ENCODE peak calls at places on chromosomes 5 and 9, in ten cellular contexts. One of them, this sample, is unnamed.

GRCh38 chr5:147461915-147462314 is 48.0 kb downstream of the DPYSL3 start:
- DNase-seq in A673: no peak
- DNase-seq in fibroblast of pulmonary artery: no peak
- DNase-seq in CD8-positive, alpha-beta T cell: no peak
- DNase-seq in foreskin fibroblast: peak; percentile 43
- DNase-seq in AG04450: no peak
- DNase-seq in bronchial epithelial cell: no peak
- DNase-seq in kidney: no peak
- DNase-seq in K562: no peak
- DNase-seq in coronary artery: no peak
- DNase-seq in this sample: no peak

GRCh38 chr9:80191108-80191507 is 619.3 kb downstream of the TLE4 start:
- DNase-seq in A673: no peak
- DNase-seq in fibroblast of pulmonary artery: no peak
- DNase-seq in CD8-positive, alpha-beta T cell: no peak
- DNase-seq in foreskin fibroblast: peak; percentile 9
- DNase-seq in AG04450: peak; percentile 13
- DNase-seq in bronchial epithelial cell: no peak
- DNase-seq in kidney: no peak
- DNase-seq in K562: no peak
- DNase-seq in coronary artery: no peak
- DNase-seq in this sample: no peak

GRCh38 chr9:127920794-127921193 is 4.0 kb upstream of the ST6GALNAC4 start:
- DNase-seq in A673: no peak
- DNase-seq in fibroblast of pulmonary artery: no peak
- DNase-seq in CD8-positive, alpha-beta T cell: no peak
- DNase-seq in foreskin fibroblast: no peak
- DNase-seq in AG04450: no peak
- DNase-seq in bronchial epithelial cell: no peak
- DNase-seq in kidney: no peak
- DNase-seq in K562: no peak
- DNase-seq in coronary artery: no peak
- DNase-seq in this sample: no peak

GRCh38 chr9:108083160-108083559 is 593.6 kb upstream of the KLF4 start:
- DNase-seq in A673: no peak
- DNase-seq in fibroblast of pulmonary artery: no peak
- DNase-seq in CD8-positive, alpha-beta T cell: no peak
- DNase-seq in foreskin fibroblast: no peak
- DNase-seq in AG04450: no peak
- DNase-seq in bronchial epithelial cell: no peak
- DNase-seq in kidney: no peak
- DNase-seq in K562: no peak
- DNase-seq in coronary artery: no peak
- DNase-seq in this sample: no peak

GRCh38 chr9:40909821-40910220 is 218.7 kb downstream of the FOXD4L6 start:
- DNase-seq in A673: no peak
- DNase-seq in fibroblast of pulmonary artery: no peak
- DNase-seq in CD8-positive, alpha-beta T cell: no peak
- DNase-seq in foreskin fibroblast: no peak
- DNase-seq in AG04450: no peak
- DNase-seq in bronchial epithelial cell: no peak
- DNase-seq in kidney: no peak
- DNase-seq in K562: no peak
- DNase-seq in coronary artery: no peak
- DNase-seq in this sample: no peak

GRCh38 chr5:159182691-159183090 is 26.7 kb downstream of the RNF145 start:
- DNase-seq in A673: no peak
- DNase-seq in fibroblast of pulmonary artery: peak; percentile 89
- DNase-seq in CD8-positive, alpha-beta T cell: no peak
- DNase-seq in foreskin fibroblast: no peak
- DNase-seq in AG04450: peak; percentile 29
- DNase-seq in bronchial epithelial cell: peak; percentile 36
- DNase-seq in kidney: no peak
- DNase-seq in K562: no peak
- DNase-seq in coronary artery: no peak
- DNase-seq in this sample: no peak

GRCh38 chr9:86892576-86892975 is 54.7 kb downstream of the GAS1 start:
- DNase-seq in A673: no peak
- DNase-seq in fibroblast of pulmonary artery: peak; percentile 37
- DNase-seq in CD8-positive, alpha-beta T cell: no peak
- DNase-seq in foreskin fibroblast: no peak
- DNase-seq in AG04450: no peak
- DNase-seq in bronchial epithelial cell: peak; percentile 73
- DNase-seq in kidney: no peak
- DNase-seq in K562: no peak
- DNase-seq in coronary artery: no peak
- DNase-seq in this sample: no peak

GRCh38 chr9:7246917-7247538 is 489.3 kb downstream of the KDM4C start:
- DNase-seq in A673: peak; percentile 4
- DNase-seq in fibroblast of pulmonary artery: no peak
- DNase-seq in CD8-positive, alpha-beta T cell: no peak
- DNase-seq in foreskin fibroblast: no peak
- DNase-seq in AG04450: no peak
- DNase-seq in bronchial epithelial cell: peak; percentile 77
- DNase-seq in kidney: no peak
- DNase-seq in K562: no peak
- DNase-seq in coronary artery: no peak
- DNase-seq in this sample: no peak

GRCh38 chr9:124220551-124221451 is 36.9 kb upstream of the NEK6 start:
- DNase-seq in A673: peak; percentile 21
- DNase-seq in fibroblast of pulmonary artery: peak; percentile 73
- DNase-seq in CD8-positive, alpha-beta T cell: no peak
- DNase-seq in foreskin fibroblast: peak; percentile 61
- DNase-seq in AG04450: no peak
- DNase-seq in bronchial epithelial cell: peak; percentile 80
- DNase-seq in kidney: peak; percentile 46
- DNase-seq in K562: no peak
- DNase-seq in coronary artery: no peak
- DNase-seq in this sample: no peak

GRCh38 chr9:36928670-36929349 is 105.3 kb downstream of the PAX5 start:
- DNase-seq in A673: peak; percentile 93
- DNase-seq in fibroblast of pulmonary artery: peak; percentile 74
- DNase-seq in CD8-positive, alpha-beta T cell: no peak
- DNase-seq in foreskin fibroblast: peak; percentile 42
- DNase-seq in AG04450: no peak
- DNase-seq in bronchial epithelial cell: peak; percentile 78
- DNase-seq in kidney: no peak
- DNase-seq in K562: no peak
- DNase-seq in coronary artery: no peak
- DNase-seq in this sample: no peak

GRCh38 chr5:38207343-38207742 is 51.0 kb upstream of the EGFLAM start:
- DNase-seq in A673: peak; percentile 32
- DNase-seq in fibroblast of pulmonary artery: no peak
- DNase-seq in CD8-positive, alpha-beta T cell: no peak
- DNase-seq in foreskin fibroblast: no peak
- DNase-seq in AG04450: no peak
- DNase-seq in bronchial epithelial cell: peak; percentile 12
- DNase-seq in kidney: no peak
- DNase-seq in K562: no peak
- DNase-seq in coronary artery: no peak
- DNase-seq in this sample: no peak

GRCh38 chr9:72041775-72042194 is 18.6 kb downstream of the C9orf57 start:
- DNase-seq in A673: peak; percentile 53
- DNase-seq in fibroblast of pulmonary artery: peak; percentile 83
- DNase-seq in CD8-positive, alpha-beta T cell: no peak
- DNase-seq in foreskin fibroblast: peak; percentile 94
- DNase-seq in AG04450: peak; percentile 33
- DNase-seq in bronchial epithelial cell: peak; percentile 95
- DNase-seq in kidney: peak; percentile 90
- DNase-seq in K562: no peak
- DNase-seq in coronary artery: no peak
- DNase-seq in this sample: no peak

GRCh38 chr9:118236625-118237024 is 532.4 kb downstream of the TLR4 start:
- DNase-seq in A673: no peak
- DNase-seq in fibroblast of pulmonary artery: no peak
- DNase-seq in CD8-positive, alpha-beta T cell: no peak
- DNase-seq in foreskin fibroblast: no peak
- DNase-seq in AG04450: no peak
- DNase-seq in bronchial epithelial cell: no peak
- DNase-seq in kidney: no peak
- DNase-seq in K562: peak; percentile 8
- DNase-seq in coronary artery: no peak
- DNase-seq in this sample: no peak

GRCh38 chr5:32712463-32713395 is 1.6 kb downstream of the NPR3 start:
- DNase-seq in A673: peak; percentile 19
- DNase-seq in fibroblast of pulmonary artery: no peak
- DNase-seq in CD8-positive, alpha-beta T cell: no peak
- DNase-seq in foreskin fibroblast: peak; percentile 30
- DNase-seq in AG04450: no peak
- DNase-seq in bronchial epithelial cell: no peak
- DNase-seq in kidney: peak; percentile 65
- DNase-seq in K562: no peak
- DNase-seq in coronary artery: no peak
- DNase-seq in this sample: no peak

GRCh38 chr5:62506659-62507460 is 71.8 kb upstream of the LRRC70 start:
- DNase-seq in A673: peak; percentile 88
- DNase-seq in fibroblast of pulmonary artery: no peak
- DNase-seq in CD8-positive, alpha-beta T cell: no peak
- DNase-seq in foreskin fibroblast: peak; percentile 3
- DNase-seq in AG04450: no peak
- DNase-seq in bronchial epithelial cell: peak; percentile 5
- DNase-seq in kidney: no peak
- DNase-seq in K562: no peak
- DNase-seq in coronary artery: no peak
- DNase-seq in this sample: no peak

GRCh38 chr9:104068546-104068945 is 25.6 kb upstream of the SMC2 start:
- DNase-seq in A673: no peak
- DNase-seq in fibroblast of pulmonary artery: peak; percentile 56
- DNase-seq in CD8-positive, alpha-beta T cell: no peak
- DNase-seq in foreskin fibroblast: no peak
- DNase-seq in AG04450: no peak
- DNase-seq in bronchial epithelial cell: peak; percentile 59
- DNase-seq in kidney: no peak
- DNase-seq in K562: no peak
- DNase-seq in coronary artery: no peak
- DNase-seq in this sample: no peak

GRCh38 chr9:85433046-85433445 is 308.7 kb downstream of the AGTPBP1 start:
- DNase-seq in A673: no peak
- DNase-seq in fibroblast of pulmonary artery: no peak
- DNase-seq in CD8-positive, alpha-beta T cell: no peak
- DNase-seq in foreskin fibroblast: no peak
- DNase-seq in AG04450: no peak
- DNase-seq in bronchial epithelial cell: no peak
- DNase-seq in kidney: no peak
- DNase-seq in K562: no peak
- DNase-seq in coronary artery: no peak
- DNase-seq in this sample: no peak

GRCh38 chr9:83920469-83920941 is 727 bp downstream of the KIF27 start:
- DNase-seq in A673: no peak
- DNase-seq in fibroblast of pulmonary artery: peak; percentile 50
- DNase-seq in CD8-positive, alpha-beta T cell: peak; percentile 72
- DNase-seq in foreskin fibroblast: no peak
- DNase-seq in AG04450: no peak
- DNase-seq in bronchial epithelial cell: peak; percentile 68
- DNase-seq in kidney: peak; percentile 72
- DNase-seq in K562: peak; percentile 27
- DNase-seq in coronary artery: no peak
- DNase-seq in this sample: no peak
- TF ChIP-seq CTCF in A673: peak; percentile 52
- TF ChIP-seq CTCF in fibroblast of pulmonary artery: peak; percentile 52
- TF ChIP-seq CTCF in CD8-positive, alpha-beta T cell: no peak
- TF ChIP-seq CTCF in foreskin fibroblast: peak; percentile 39
- TF ChIP-seq CTCF in AG04450: peak; percentile 44
- TF ChIP-seq CTCF in bronchial epithelial cell: peak; percentile 56
- TF ChIP-seq CTCF in kidney: peak; percentile 16
- TF ChIP-seq CTCF in K562: peak; percentile 55
- TF ChIP-seq CTCF in coronary artery: no peak
- TF ChIP-seq CTCF in this sample: peak; percentile 41

GRCh38 chr5:35651002-35651756 is 33.5 kb downstream of the SPEF2 start:
- DNase-seq in A673: peak; percentile 64
- DNase-seq in fibroblast of pulmonary artery: peak; percentile 38
- DNase-seq in CD8-positive, alpha-beta T cell: peak; percentile 58
- DNase-seq in foreskin fibroblast: peak; percentile 39
- DNase-seq in AG04450: peak; percentile 21
- DNase-seq in bronchial epithelial cell: peak; percentile 53
- DNase-seq in kidney: no peak
- DNase-seq in K562: no peak
- DNase-seq in coronary artery: no peak
- DNase-seq in this sample: no peak
- H3K4me3 ChIP-seq in A673: no peak overlapping the region
- H3K4me3 ChIP-seq in fibroblast of pulmonary artery: no peak overlapping the region
- H3K4me3 ChIP-seq in CD8-positive, alpha-beta T cell: no peak overlapping the region
- H3K4me3 ChIP-seq in foreskin fibroblast: no peak overlapping the region
- H3K4me3 ChIP-seq in AG04450: no peak overlapping the region
- H3K4me3 ChIP-seq in bronchial epithelial cell: no peak overlapping the region
- H3K4me3 ChIP-seq in kidney: no peak overlapping the region
- H3K4me3 ChIP-seq in K562: no peak overlapping the region
- H3K4me3 ChIP-seq in coronary artery: no peak overlapping the region
- H3K4me3 ChIP-seq in this sample: no peak overlapping the region

GRCh38 chr9:109248133-109248581 is 72.7 kb downstream of the EPB41L4B start:
- DNase-seq in A673: no peak
- DNase-seq in fibroblast of pulmonary artery: peak; percentile 15
- DNase-seq in CD8-positive, alpha-beta T cell: no peak
- DNase-seq in foreskin fibroblast: no peak
- DNase-seq in AG04450: no peak
- DNase-seq in bronchial epithelial cell: no peak
- DNase-seq in kidney: no peak
- DNase-seq in K562: no peak
- DNase-seq in coronary artery: no peak
- DNase-seq in this sample: no peak
- TF ChIP-seq CTCF in A673: no peak
- TF ChIP-seq CTCF in fibroblast of pulmonary artery: no peak
- TF ChIP-seq CTCF in CD8-positive, alpha-beta T cell: no peak
- TF ChIP-seq CTCF in foreskin fibroblast: no peak
- TF ChIP-seq CTCF in AG04450: no peak
- TF ChIP-seq CTCF in bronchial epithelial cell: no peak
- TF ChIP-seq CTCF in kidney: no peak
- TF ChIP-seq CTCF in K562: peak; percentile 14
- TF ChIP-seq CTCF in coronary artery: no peak
- TF ChIP-seq CTCF in this sample: peak; percentile 28

DNA sequence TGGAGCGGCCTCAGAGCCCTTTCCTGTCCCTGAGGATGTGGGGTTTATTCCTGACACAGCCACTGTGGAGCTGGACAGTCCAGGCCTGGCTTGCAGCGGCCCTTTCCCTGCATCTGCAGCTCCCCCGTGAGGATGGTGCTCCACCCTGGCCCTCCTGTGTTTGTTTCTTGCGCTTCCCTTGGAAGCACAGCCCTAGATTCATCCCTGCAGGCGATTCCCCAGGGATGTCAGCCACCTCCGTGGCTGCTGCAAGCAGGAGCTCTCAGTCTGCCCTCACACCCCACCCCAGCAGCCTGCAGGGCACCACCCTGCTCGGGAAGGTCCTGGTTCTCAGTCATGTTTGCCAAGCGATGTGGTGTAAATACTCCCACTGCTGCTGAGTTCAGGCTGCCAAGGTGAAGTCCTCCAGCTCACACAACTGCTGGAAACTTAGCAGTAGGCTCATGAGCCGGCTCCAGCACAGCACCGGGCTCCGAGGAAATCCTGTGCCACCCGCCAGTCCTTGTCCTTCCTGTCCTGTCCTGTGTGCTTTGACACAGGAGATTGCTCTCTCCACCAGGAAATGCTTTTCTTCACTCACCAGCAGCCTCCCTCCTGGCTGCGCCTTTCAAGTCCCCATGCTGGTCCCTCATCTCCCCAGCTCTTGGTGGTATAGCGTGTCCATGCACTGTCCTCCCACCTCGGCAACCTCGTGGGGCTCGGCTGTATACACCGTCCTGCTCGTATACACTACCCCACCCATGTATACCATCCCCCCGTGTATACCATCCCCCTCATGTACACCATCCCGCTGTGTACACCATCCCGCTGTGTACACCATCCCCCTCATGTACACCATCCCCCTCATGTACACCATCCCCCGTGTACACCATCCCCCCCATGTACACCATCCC is 16.2 kb downstream of the ROPN1L start:
- DNase-seq in A673: no peak
- DNase-seq in fibroblast of pulmonary artery: peak; percentile 42
- DNase-seq in CD8-positive, alpha-beta T cell: no peak
- DNase-seq in foreskin fibroblast: no peak
- DNase-seq in AG04450: no peak
- DNase-seq in bronchial epithelial cell: no peak
- DNase-seq in kidney: no peak
- DNase-seq in K562: no peak
- DNase-seq in coronary artery: peak; percentile 29
- DNase-seq in this sample: no peak
- H3K4me3 ChIP-seq in A673: no peak overlapping the region
- H3K4me3 ChIP-seq in fibroblast of pulmonary artery: no peak overlapping the region
- H3K4me3 ChIP-seq in CD8-positive, alpha-beta T cell: no peak overlapping the region
- H3K4me3 ChIP-seq in foreskin fibroblast: no peak overlapping the region
- H3K4me3 ChIP-seq in AG04450: no peak overlapping the region
- H3K4me3 ChIP-seq in bronchial epithelial cell: no peak overlapping the region
- H3K4me3 ChIP-seq in kidney: no peak overlapping the region
- H3K4me3 ChIP-seq in K562: no peak overlapping the region
- H3K4me3 ChIP-seq in coronary artery: no peak overlapping the region
- H3K4me3 ChIP-seq in this sample: no peak overlapping the region

This sample was measured in AG04449.